ENCODE peak calls at places on chromosomes 11 and 22, in four cellular contexts. P is transverse colon, D is HepG2, E is suprapubic skin. M is an unnamed sample.

GRCh38 chr11:134592391-134592990 is 180.4 kb upstream of the B3GAT1 start:
- DNase-seq in D (peak), E (no peak), P (peak), M (peak)

GRCh38 chr11:88384004-88384677 is 46.6 kb upstream of the CTSC start:
- DNase-seq in D (no peak), E (no peak), P (no peak), M (no peak)

GRCh38 chr11:95700471-95700817 is 89.1 kb downstream of the FAM76B start:
- DNase-seq in D (no peak), P (no peak), E (no peak), M (no peak)

GRCh38 chr22:45009881-45010531 is at the start of gene PHF21B:
- DNase-seq in E (no peak), P (no peak), D (no peak), M (peak)

GRCh38 chr11:74634537-74634936 is 42.2 kb downstream of the POLD3 start:
- DNase-seq in E (no peak), D (peak), P (peak), M (no peak)

GRCh38 chr11:19646921-19647320 is 65.7 kb upstream of the NAV2 start:
- DNase-seq in P (no peak), D (no peak), E (no peak), M (no peak)

GRCh38 chr22:29716814-29717213 is 3.0 kb upstream of the CABP7 start:
- DNase-seq in E (no peak), D (peak), P (peak), M (peak)

GRCh38 chr11:68266121-68266891 is 5.5 kb downstream of the C11orf24 start:
- DNase-seq in P (peak), E (no peak), D (no peak), M (no peak)

GRCh38 chr11:134660416-134660815 is 248.4 kb upstream of the B3GAT1 start:
- DNase-seq in D (no peak), E (no peak), P (no peak), M (no peak)

GRCh38 chr22:50708474-50708873 is 29.5 kb upstream of the ACR start:
- DNase-seq in E (no peak), P (no peak), D (no peak), M (no peak)

GRCh38 chr22:35266277-35266676 is 9.0 kb downstream of the HMGXB4 start:
- DNase-seq in P (no peak), E (no peak), D (no peak), M (no peak)

GRCh38 chr22:43995798-43996169 is 28.3 kb upstream of the PARVB start:
- DNase-seq in E (no peak), P (no peak), D (no peak), M (no peak)

DNA sequence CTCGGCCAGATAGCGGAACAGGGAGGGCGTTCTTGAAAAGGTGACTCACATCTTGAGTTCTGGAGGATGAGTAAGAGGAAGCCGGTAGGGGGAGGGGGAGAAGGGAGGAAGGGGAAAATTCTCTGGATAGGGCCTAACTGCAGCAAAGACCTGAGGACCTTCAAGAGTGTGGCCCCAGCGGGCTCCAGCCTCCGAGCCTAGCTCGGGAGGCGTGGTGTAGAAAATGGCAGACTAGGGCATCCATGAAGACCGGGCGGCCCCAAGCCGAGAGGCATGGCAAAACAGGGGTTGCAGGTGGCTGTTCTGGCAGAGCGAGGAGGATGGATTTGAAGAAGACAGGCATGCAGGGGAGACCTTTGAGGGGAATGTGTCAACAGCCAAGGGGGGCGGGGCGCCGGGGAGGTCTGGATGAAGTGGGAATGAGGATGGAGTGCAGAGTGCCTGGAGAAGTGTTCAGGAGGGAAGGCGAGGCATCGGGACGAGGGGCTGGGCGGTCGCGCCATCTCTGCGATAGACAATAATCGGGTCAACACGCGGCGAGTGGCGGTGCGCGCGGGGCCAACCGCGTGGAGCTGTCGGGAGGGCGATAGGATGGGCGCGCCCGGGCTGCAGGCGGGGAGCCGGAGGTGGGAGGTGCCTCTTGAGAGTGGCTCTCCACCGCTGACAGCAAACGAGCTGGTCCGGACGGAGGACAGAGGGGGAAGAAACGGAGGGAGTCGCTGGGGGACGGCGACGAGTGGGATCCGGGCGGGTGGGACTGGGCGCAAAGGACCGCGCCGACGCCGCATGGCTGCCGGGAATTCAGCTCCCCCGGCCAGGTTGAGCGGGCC is 40.0 kb upstream of the CREB3L1 start:
- DNase-seq in D (no peak), P (peak), E (peak), M (peak)
- TF ChIP-seq POLR2A in D (no peak), P (no peak), E (no peak), M (no peak)

DNA sequence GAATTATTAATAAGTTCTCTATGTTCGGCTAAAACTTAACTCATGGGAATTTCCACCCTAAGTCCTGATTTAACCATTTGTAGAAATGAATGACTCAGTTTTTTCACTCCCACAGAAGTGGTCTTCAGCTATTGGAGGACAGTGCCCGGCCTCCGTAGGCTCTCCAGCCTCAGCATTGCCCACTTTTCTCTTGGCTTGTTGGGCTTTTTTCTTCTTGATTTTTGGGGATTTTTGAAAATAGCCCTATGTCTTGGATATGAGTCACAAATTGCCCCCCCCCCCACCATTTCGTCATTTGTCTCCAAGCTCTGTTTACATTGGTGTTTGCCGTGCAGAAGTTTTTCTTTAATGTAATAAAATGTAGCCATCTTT is 66.7 kb downstream of the PACS1 start:
- DNase-seq in D (peak), E (no peak), P (no peak), M (no peak)
- TF ChIP-seq POLR2A in D (no peak), E (no peak), P (no peak), M (no peak)

GRCh38 chr11:118615996-118616395 is 8.6 kb downstream of the PHLDB1 start:
- DNase-seq in P (no peak), D (no peak), E (peak), M (no peak)

GRCh38 chr11:118619444-118620205 is 12.2 kb downstream of the PHLDB1 start:
- DNase-seq in P (no peak), E (no peak), D (no peak), M (no peak)

GRCh38 chr11:118618991-118619375 is 11.6 kb downstream of the PHLDB1 start:
- DNase-seq in D (no peak), E (no peak), P (no peak), M (peak)

GRCh38 chr11:118620529-118621070 is 13.2 kb downstream of the PHLDB1 start:
- DNase-seq in D (peak), P (no peak), E (no peak), M (no peak)

GRCh38 chr11:118618115-118618990 is 10.9 kb downstream of the PHLDB1 start:
- DNase-seq in P (no peak), D (no peak), E (peak), M (peak)
- TF ChIP-seq POLR2A in P (no peak), D (no peak), E (no peak), M (no peak)

DNA sequence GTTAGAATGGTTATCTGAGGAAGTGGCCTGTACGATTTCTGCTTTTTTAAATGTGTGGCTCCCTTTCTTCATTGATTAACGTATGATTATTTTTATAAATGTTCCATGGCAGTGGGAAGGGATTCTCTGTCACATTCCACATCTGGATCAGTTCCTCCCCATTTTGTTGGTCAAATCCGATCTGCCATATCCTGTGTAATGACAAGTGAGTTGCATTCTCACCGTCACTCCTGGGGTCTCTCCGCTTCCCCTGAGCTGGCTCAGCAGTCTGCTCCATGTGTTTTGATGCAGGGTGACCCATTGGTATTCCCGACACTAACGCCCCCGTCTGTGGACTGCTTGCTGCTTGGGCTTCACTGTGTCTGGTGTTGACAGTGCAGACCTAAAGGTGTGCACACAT is 20.4 kb downstream of the NEAT1 start:
- DNase-seq in D (no peak), E (no peak), P (no peak), M (no peak)
- TF ChIP-seq POLR2A in D (no peak), E (no peak), P (no peak), M (no peak)

GRCh38 chr11:65554842-65555395 is 3.2 kb downstream of the LTBP3 start:
- DNase-seq in E (no peak), P (no peak), D (no peak), M (no peak)

GRCh38 chr11:65554057-65554818 is 3.9 kb downstream of the LTBP3 start:
- DNase-seq in P (no peak), E (no peak), D (no peak), M (no peak)

GRCh38 chr11:65557280-65558001 is 718 bp downstream of the LTBP3 start:
- DNase-seq in E (no peak), P (no peak), D (peak), M (no peak)

GRCh38 chr11:65556470-65557279 is 1.5 kb downstream of the LTBP3 start:
- DNase-seq in E (no peak), D (no peak), P (no peak), M (no peak)

GRCh38 chr11:65555693-65556231 is 2.4 kb downstream of the LTBP3 start:
- DNase-seq in D (peak), P (no peak), E (no peak), M (no peak)
- TF ChIP-seq POLR2A in D (no peak), P (no peak), E (no peak), M (no peak)

GRCh38 chr11:62831520-62832345 is at the start of gene STX5:
- DNase-seq in E (peak), D (peak), P (peak), M (peak)
- TF ChIP-seq POLR2A in E (peak), D (peak), P (peak), M (peak)